ENCODE peak calls at places on chromosomes 12 and 14, in eight cellular contexts. One of them, this sample, is unnamed.

GRCh38 chr12:65200007-65200665 is 30.8 kb downstream of the LEMD3 start:
- DNase-seq in Calu3: no peak
- DNase-seq in fibroblast of mammary gland: peak; percentile 22
- DNase-seq in astrocyte of the spinal cord: peak; percentile 44
- DNase-seq in stomach: no peak
- DNase-seq in GM23338: no peak
- DNase-seq in WERI-Rb-1: no peak
- DNase-seq in left lung: no peak
- DNase-seq in this sample: no peak

GRCh38 chr14:94290197-94290596 is 2.9 kb downstream of the SERPINA10 start:
- DNase-seq in Calu3: no peak
- DNase-seq in fibroblast of mammary gland: no peak
- DNase-seq in astrocyte of the spinal cord: no peak
- DNase-seq in stomach: no peak
- DNase-seq in GM23338: no peak
- DNase-seq in WERI-Rb-1: no peak
- DNase-seq in left lung: no peak
- DNase-seq in this sample: no peak

GRCh38 chr12:80622271-80622670 is 85.2 kb upstream of the MYF6 start:
- DNase-seq in Calu3: peak; percentile 14
- DNase-seq in fibroblast of mammary gland: peak; percentile 50
- DNase-seq in astrocyte of the spinal cord: peak; percentile 34
- DNase-seq in stomach: no peak
- DNase-seq in GM23338: peak; percentile 24
- DNase-seq in WERI-Rb-1: no peak
- DNase-seq in left lung: no peak
- DNase-seq in this sample: no peak

GRCh38 chr14:69055125-69055524 is 76.0 kb upstream of the ACTN1 start:
- DNase-seq in Calu3: no peak
- DNase-seq in fibroblast of mammary gland: peak; percentile 99
- DNase-seq in astrocyte of the spinal cord: peak; percentile 97
- DNase-seq in stomach: no peak
- DNase-seq in GM23338: no peak
- DNase-seq in WERI-Rb-1: no peak
- DNase-seq in left lung: peak; percentile 55
- DNase-seq in this sample: no peak

GRCh38 chr14:53874704-53875103 is 81.9 kb downstream of the BMP4 start:
- DNase-seq in Calu3: no peak
- DNase-seq in fibroblast of mammary gland: no peak
- DNase-seq in astrocyte of the spinal cord: no peak
- DNase-seq in stomach: no peak
- DNase-seq in GM23338: no peak
- DNase-seq in WERI-Rb-1: no peak
- DNase-seq in left lung: no peak
- DNase-seq in this sample: no peak

GRCh38 chr14:80770114-80770917 is 171.2 kb downstream of the CEP128 start:
- DNase-seq in Calu3: no peak
- DNase-seq in fibroblast of mammary gland: peak; percentile 35
- DNase-seq in astrocyte of the spinal cord: no peak
- DNase-seq in stomach: no peak
- DNase-seq in GM23338: no peak
- DNase-seq in WERI-Rb-1: no peak
- DNase-seq in left lung: no peak
- DNase-seq in this sample: no peak

GRCh38 chr12:104333692-104334255 is 30.2 kb downstream of the EID3 start:
- DNase-seq in Calu3: no peak
- DNase-seq in fibroblast of mammary gland: no peak
- DNase-seq in astrocyte of the spinal cord: no peak
- DNase-seq in stomach: no peak
- DNase-seq in GM23338: no peak
- DNase-seq in WERI-Rb-1: no peak
- DNase-seq in left lung: no peak
- DNase-seq in this sample: no peak

GRCh38 chr12:85179680-85180300 is 100.2 kb upstream of the ALX1 start:
- DNase-seq in Calu3: no peak
- DNase-seq in fibroblast of mammary gland: peak; percentile 18
- DNase-seq in astrocyte of the spinal cord: peak; percentile 56
- DNase-seq in stomach: no peak
- DNase-seq in GM23338: no peak
- DNase-seq in WERI-Rb-1: no peak
- DNase-seq in left lung: no peak
- DNase-seq in this sample: no peak

GRCh38 chr14:102590667-102591099 is 1.8 kb upstream of the RCOR1 start:
- DNase-seq in Calu3: peak; percentile 72
- DNase-seq in fibroblast of mammary gland: peak; percentile 64
- DNase-seq in astrocyte of the spinal cord: peak; percentile 28
- DNase-seq in stomach: peak; percentile 45
- DNase-seq in GM23338: peak; percentile 84
- DNase-seq in WERI-Rb-1: peak; percentile 73
- DNase-seq in left lung: peak; percentile 84
- DNase-seq in this sample: peak; percentile 63

GRCh38 chr12:110316861-110317260 is 35.8 kb downstream of the ATP2A2 start:
- DNase-seq in Calu3: no peak
- DNase-seq in fibroblast of mammary gland: peak; percentile 88
- DNase-seq in astrocyte of the spinal cord: peak; percentile 77
- DNase-seq in stomach: no peak
- DNase-seq in GM23338: no peak
- DNase-seq in WERI-Rb-1: no peak
- DNase-seq in left lung: no peak
- DNase-seq in this sample: no peak

GRCh38 chr12:102958073-102958829 is 777 bp downstream of the ASCL1 start:
- DNase-seq in Calu3: no peak
- DNase-seq in fibroblast of mammary gland: peak; percentile 22
- DNase-seq in astrocyte of the spinal cord: peak; percentile 27
- DNase-seq in stomach: no peak
- DNase-seq in GM23338: peak; percentile 77
- DNase-seq in WERI-Rb-1: peak; percentile 71
- DNase-seq in left lung: no peak
- DNase-seq in this sample: peak; percentile 55

GRCh38 chr12:52186135-52186840 is 5.5 kb downstream of the KRT80 start:
- DNase-seq in Calu3: peak; percentile 45
- DNase-seq in fibroblast of mammary gland: peak; percentile 70
- DNase-seq in astrocyte of the spinal cord: peak; percentile 86
- DNase-seq in stomach: no peak
- DNase-seq in GM23338: no peak
- DNase-seq in WERI-Rb-1: no peak
- DNase-seq in left lung: no peak
- DNase-seq in this sample: no peak

GRCh38 chr12:4648499-4649357 is at the start of the genes AKAP3 and NDUFA9:
- DNase-seq in Calu3: peak; percentile 80
- DNase-seq in fibroblast of mammary gland: peak; percentile 84
- DNase-seq in astrocyte of the spinal cord: peak; percentile 89
- DNase-seq in stomach: peak; percentile 82
- DNase-seq in GM23338: peak; percentile 92
- DNase-seq in WERI-Rb-1: peak; percentile 88
- DNase-seq in left lung: peak; percentile 90
- DNase-seq in this sample: peak; percentile 73

GRCh38 chr12:4648099-4648498 is 752 bp downstream of the AKAP3 start:
- DNase-seq in Calu3: no peak
- DNase-seq in fibroblast of mammary gland: peak; percentile 24
- DNase-seq in astrocyte of the spinal cord: no peak
- DNase-seq in stomach: no peak
- DNase-seq in GM23338: no peak
- DNase-seq in WERI-Rb-1: no peak
- DNase-seq in left lung: no peak
- DNase-seq in this sample: no peak

GRCh38 chr12:4649358-4649661 is 396 bp downstream of the NDUFA9 start:
- DNase-seq in Calu3: no peak
- DNase-seq in fibroblast of mammary gland: no peak
- DNase-seq in astrocyte of the spinal cord: no peak
- DNase-seq in stomach: no peak
- DNase-seq in GM23338: no peak
- DNase-seq in WERI-Rb-1: no peak
- DNase-seq in left lung: no peak
- DNase-seq in this sample: no peak

GRCh38 chr12:4653257-4653656 is 4.3 kb downstream of the NDUFA9 start:
- DNase-seq in Calu3: no peak
- DNase-seq in fibroblast of mammary gland: no peak
- DNase-seq in astrocyte of the spinal cord: no peak
- DNase-seq in stomach: no peak
- DNase-seq in GM23338: peak; percentile 27
- DNase-seq in WERI-Rb-1: no peak
- DNase-seq in left lung: no peak
- DNase-seq in this sample: no peak
- TF ChIP-seq CTCF in Calu3: no peak
- TF ChIP-seq CTCF in fibroblast of mammary gland: no peak
- TF ChIP-seq CTCF in astrocyte of the spinal cord: no peak
- TF ChIP-seq CTCF in stomach: no peak
- TF ChIP-seq CTCF in GM23338: peak; percentile 28
- TF ChIP-seq CTCF in WERI-Rb-1: no peak
- TF ChIP-seq CTCF in left lung: no peak
- TF ChIP-seq CTCF in this sample: no peak

DNA sequence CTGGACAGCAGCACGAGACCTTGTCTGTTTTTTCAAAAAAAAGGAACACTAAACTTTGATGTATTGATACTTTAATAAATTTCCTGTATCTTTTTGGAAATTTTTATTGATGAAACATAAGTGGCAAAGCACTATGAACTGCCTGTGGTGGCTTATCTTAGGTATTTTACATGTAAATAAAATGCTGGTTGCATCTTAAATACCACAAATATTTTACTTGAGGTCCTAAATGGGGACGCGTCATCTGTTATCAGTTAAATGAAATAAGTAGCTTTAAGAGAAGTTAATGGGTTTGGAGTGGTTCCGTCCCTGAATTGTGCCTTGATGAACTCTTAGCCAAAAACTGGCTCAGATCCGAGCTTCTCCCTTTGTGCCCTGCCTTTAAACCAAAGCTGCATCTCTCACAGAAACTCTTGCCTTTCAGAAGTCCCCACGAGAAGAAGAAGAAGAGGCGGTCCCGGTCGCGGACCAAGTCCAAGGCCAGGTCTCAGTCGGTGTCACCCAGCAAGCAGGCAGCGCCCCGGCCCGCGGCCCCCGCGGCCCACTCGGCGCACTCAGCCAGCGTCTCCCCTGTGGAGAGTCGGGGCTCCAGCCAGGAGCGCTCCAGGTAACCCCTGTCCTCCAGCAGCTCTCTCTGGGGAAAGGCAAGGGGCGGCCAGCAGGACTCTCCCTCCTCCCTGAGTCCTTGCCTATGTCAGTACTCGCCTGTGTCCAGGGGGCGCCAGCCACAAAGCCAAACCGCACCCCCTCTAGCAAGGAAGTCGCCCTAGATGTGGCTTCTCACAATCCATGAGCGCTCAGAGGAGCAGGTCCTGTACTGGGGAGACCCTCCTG is 31.2 kb upstream of the MMP17 start:
- DNase-seq in Calu3: no peak
- DNase-seq in fibroblast of mammary gland: no peak
- DNase-seq in astrocyte of the spinal cord: no peak
- DNase-seq in stomach: no peak
- DNase-seq in GM23338: peak; percentile 66
- DNase-seq in WERI-Rb-1: no peak
- DNase-seq in left lung: peak; percentile 64
- DNase-seq in this sample: no peak
- TF ChIP-seq CTCF in Calu3: no peak
- TF ChIP-seq CTCF in fibroblast of mammary gland: no peak
- TF ChIP-seq CTCF in astrocyte of the spinal cord: no peak
- TF ChIP-seq CTCF in stomach: no peak
- TF ChIP-seq CTCF in GM23338: peak; percentile 47
- TF ChIP-seq CTCF in WERI-Rb-1: no peak
- TF ChIP-seq CTCF in left lung: no peak
- TF ChIP-seq CTCF in this sample: no peak

GRCh38 chr14:51236314-51236713 is 3.7 kb upstream of the TMX1 start:
- DNase-seq in Calu3: no peak
- DNase-seq in fibroblast of mammary gland: peak; percentile 71
- DNase-seq in astrocyte of the spinal cord: no peak
- DNase-seq in stomach: no peak
- DNase-seq in GM23338: no peak
- DNase-seq in WERI-Rb-1: no peak
- DNase-seq in left lung: no peak
- DNase-seq in this sample: no peak

GRCh38 chr14:51242545-51243490 is 2.8 kb downstream of the TMX1 start:
- DNase-seq in Calu3: no peak
- DNase-seq in fibroblast of mammary gland: peak; percentile 6
- DNase-seq in astrocyte of the spinal cord: no peak
- DNase-seq in stomach: no peak
- DNase-seq in GM23338: peak; percentile 63
- DNase-seq in WERI-Rb-1: no peak
- DNase-seq in left lung: no peak
- DNase-seq in this sample: no peak

GRCh38 chr14:51244591-51244990 is 4.5 kb downstream of the TMX1 start:
- DNase-seq in Calu3: no peak
- DNase-seq in fibroblast of mammary gland: no peak
- DNase-seq in astrocyte of the spinal cord: no peak
- DNase-seq in stomach: no peak
- DNase-seq in GM23338: no peak
- DNase-seq in WERI-Rb-1: no peak
- DNase-seq in left lung: no peak
- DNase-seq in this sample: no peak

GRCh38 chr14:51240804-51241380 is 845 bp downstream of the TMX1 start:
- DNase-seq in Calu3: no peak
- DNase-seq in fibroblast of mammary gland: no peak
- DNase-seq in astrocyte of the spinal cord: no peak
- DNase-seq in stomach: no peak
- DNase-seq in GM23338: no peak
- DNase-seq in WERI-Rb-1: no peak
- DNase-seq in left lung: no peak
- DNase-seq in this sample: no peak

GRCh38 chr14:51239813-51240803 is at the start of gene TMX1:
- DNase-seq in Calu3: peak; percentile 94
- DNase-seq in fibroblast of mammary gland: peak; percentile 99
- DNase-seq in astrocyte of the spinal cord: peak; percentile 98
- DNase-seq in stomach: peak; percentile 94
- DNase-seq in GM23338: peak; percentile 99
- DNase-seq in WERI-Rb-1: peak; percentile 99
- DNase-seq in left lung: peak; percentile 97
- DNase-seq in this sample: peak; percentile 95
- TF ChIP-seq CTCF in Calu3: no peak
- TF ChIP-seq CTCF in fibroblast of mammary gland: no peak
- TF ChIP-seq CTCF in astrocyte of the spinal cord: no peak
- TF ChIP-seq CTCF in stomach: no peak
- TF ChIP-seq CTCF in GM23338: no peak
- TF ChIP-seq CTCF in WERI-Rb-1: peak; percentile 21
- TF ChIP-seq CTCF in left lung: no peak
- TF ChIP-seq CTCF in this sample: no peak

GRCh38 chr12:78118036-78118435 is 287.3 kb downstream of the NAV3 start:
- DNase-seq in Calu3: peak; percentile 18
- DNase-seq in fibroblast of mammary gland: no peak
- DNase-seq in astrocyte of the spinal cord: no peak
- DNase-seq in stomach: no peak
- DNase-seq in GM23338: peak; percentile 73
- DNase-seq in WERI-Rb-1: peak; percentile 56
- DNase-seq in left lung: no peak
- DNase-seq in this sample: no peak

GRCh38 chr12:78118486-78118885 is 287.8 kb downstream of the NAV3 start:
- DNase-seq in Calu3: no peak
- DNase-seq in fibroblast of mammary gland: no peak
- DNase-seq in astrocyte of the spinal cord: no peak
- DNase-seq in stomach: no peak
- DNase-seq in GM23338: no peak
- DNase-seq in WERI-Rb-1: no peak
- DNase-seq in left lung: no peak
- DNase-seq in this sample: no peak

GRCh38 chr12:78119351-78119918 is 288.7 kb downstream of the NAV3 start:
- DNase-seq in Calu3: peak; percentile 42
- DNase-seq in fibroblast of mammary gland: no peak
- DNase-seq in astrocyte of the spinal cord: no peak
- DNase-seq in stomach: no peak
- DNase-seq in GM23338: no peak
- DNase-seq in WERI-Rb-1: no peak
- DNase-seq in left lung: no peak
- DNase-seq in this sample: no peak

GRCh38 chr12:78121969-78122610 is 291.4 kb downstream of the NAV3 start:
- DNase-seq in Calu3: no peak
- DNase-seq in fibroblast of mammary gland: peak; percentile 62
- DNase-seq in astrocyte of the spinal cord: peak; percentile 91
- DNase-seq in stomach: no peak
- DNase-seq in GM23338: no peak
- DNase-seq in WERI-Rb-1: no peak
- DNase-seq in left lung: peak; percentile 40
- DNase-seq in this sample: no peak

GRCh38 chr12:78120866-78121590 is 290.3 kb downstream of the NAV3 start:
- DNase-seq in Calu3: peak; percentile 15
- DNase-seq in fibroblast of mammary gland: peak; percentile 65
- DNase-seq in astrocyte of the spinal cord: peak; percentile 49
- DNase-seq in stomach: no peak
- DNase-seq in GM23338: no peak
- DNase-seq in WERI-Rb-1: no peak
- DNase-seq in left lung: no peak
- DNase-seq in this sample: no peak
- TF ChIP-seq CTCF in Calu3: no peak
- TF ChIP-seq CTCF in fibroblast of mammary gland: peak; percentile 38
- TF ChIP-seq CTCF in astrocyte of the spinal cord: peak; percentile 25
- TF ChIP-seq CTCF in stomach: no peak
- TF ChIP-seq CTCF in GM23338: peak; percentile 57
- TF ChIP-seq CTCF in WERI-Rb-1: no peak
- TF ChIP-seq CTCF in left lung: no peak
- TF ChIP-seq CTCF in this sample: no peak

This sample was measured in endothelial cell.